ENCODE peak calls at places on chromosomes 1 and 21, in six cellular contexts. Z, N, S, W, T and D are unnamed samples.

GRCh38 chr1:87084247-87084836 is 169.9 kb downstream of the HS2ST1 start:
- DNase-seq in Z (no peak), T (no peak), S (no peak), N (no peak), W (no peak), D (no peak)

GRCh38 chr1:46166521-46167462 is 8.1 kb upstream of the TSPAN1 start:
- DNase-seq in N (no peak), W (peak), Z (peak), T (no peak), S (no peak), D (no peak)

GRCh38 chr1:8023287-8023994 is 2.7 kb downstream of the ERRFI1 start:
- DNase-seq in Z (peak), T (no peak), S (no peak), N (no peak), W (no peak), D (no peak)

GRCh38 chr1:94658221-94658620 is 116.7 kb upstream of the F3 start:
- DNase-seq in Z (peak), T (no peak), S (no peak), N (no peak), W (no peak), D (no peak)

GRCh38 chr1:64139877-64140276 is 63.5 kb upstream of the UBE2U start:
- DNase-seq in W (no peak), S (no peak), T (no peak), Z (no peak), N (no peak), D (no peak)

GRCh38 chr21:44087426-44088400 is 19.5 kb upstream of the PWP2 start:
- DNase-seq in N (no peak), T (no peak), S (no peak), Z (no peak), W (peak), D (no peak)

GRCh38 chr1:23578311-23578996 is 19.2 kb upstream of the ID3 start:
- DNase-seq in Z (no peak), T (no peak), N (no peak), S (no peak), W (no peak), D (no peak)

GRCh38 chr1:50841791-50842387 is 118.2 kb downstream of the FAF1 start:
- DNase-seq in Z (no peak), T (peak), W (no peak), S (no peak), N (no peak), D (no peak)

GRCh38 chr1:42735477-42736105 is 4.4 kb downstream of the CLDN19 start:
- DNase-seq in T (no peak), N (no peak), Z (no peak), S (no peak), W (peak), D (no peak)

GRCh38 chr21:34536311-34536710 is 24.3 kb upstream of the KCNE1 start:
- DNase-seq in T (no peak), N (no peak), Z (no peak), W (no peak), S (no peak), D (no peak)

GRCh38 chr1:35220976-35221375 is 28.0 kb upstream of the SFPQ start:
- DNase-seq in N (no peak), T (no peak), W (no peak), Z (no peak), S (no peak), D (no peak)

GRCh38 chr1:68372487-68372886 is 77.3 kb downstream of the RPE65 start:
- DNase-seq in Z (no peak), W (no peak), N (no peak), T (no peak), S (no peak), D (no peak)

GRCh38 chr1:23718482-23718881 is 24.8 kb upstream of the ELOA start:
- DNase-seq in T (no peak), S (no peak), Z (peak), W (no peak), N (no peak), D (peak)

GRCh38 chr21:39972976-39973375 is 105.7 kb downstream of the PCP4 start:
- DNase-seq in W (peak), Z (no peak), N (no peak), S (no peak), T (no peak), D (no peak)

GRCh38 chr1:6489799-6490180 is 1.7 kb downstream of the PLEKHG5 start:
- DNase-seq in W (peak), S (no peak), N (no peak), T (peak), Z (peak), D (peak)

GRCh38 chr1:116373451-116374339 is 651 bp downstream of the ATP1A1 start:
- DNase-seq in W (peak), Z (peak), S (no peak), N (no peak), T (no peak), D (peak)

GRCh38 chr21:29189358-29189757 is 58.9 kb downstream of the MAP3K7CL start:
- DNase-seq in S (no peak), T (no peak), Z (no peak), W (no peak), N (no peak), D (no peak)

GRCh38 chr1:242467556-242468145 is 56.8 kb downstream of the PLD5 start:
- DNase-seq in N (no peak), Z (peak), T (no peak), W (no peak), S (no peak), D (peak)

GRCh38 chr1:207813513-207813881 is 61.6 kb downstream of the CD46 start:
- DNase-seq in Z (no peak), N (no peak), W (no peak), S (no peak), T (no peak), D (no peak)

GRCh38 chr1:43286115-43286514 is 734 bp upstream of the C1orf210 start:
- DNase-seq in T (no peak), N (no peak), S (no peak), W (peak), Z (no peak), D (no peak)

DNA sequence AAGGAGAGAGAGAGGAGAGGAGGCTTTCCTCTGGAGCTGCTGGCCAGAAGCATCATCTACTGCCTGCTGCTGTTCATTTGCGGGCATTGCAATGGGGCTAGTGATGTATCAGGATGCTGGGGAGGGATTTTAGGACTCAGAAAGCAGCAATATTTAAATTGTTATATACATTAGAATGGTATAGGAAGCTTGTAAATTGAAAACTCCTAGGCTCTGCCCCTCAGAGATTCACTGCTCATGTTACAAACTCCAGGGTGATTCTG is 141.9 kb downstream of the ZNF648 start:
- DNase-seq in W (no peak), Z (no peak), S (no peak), T (no peak), N (no peak), D (no peak)
- TF ChIP-seq CTCF in W (no peak), Z (no peak), S (peak), T (no peak), N (no peak), D (no peak)

DNA sequence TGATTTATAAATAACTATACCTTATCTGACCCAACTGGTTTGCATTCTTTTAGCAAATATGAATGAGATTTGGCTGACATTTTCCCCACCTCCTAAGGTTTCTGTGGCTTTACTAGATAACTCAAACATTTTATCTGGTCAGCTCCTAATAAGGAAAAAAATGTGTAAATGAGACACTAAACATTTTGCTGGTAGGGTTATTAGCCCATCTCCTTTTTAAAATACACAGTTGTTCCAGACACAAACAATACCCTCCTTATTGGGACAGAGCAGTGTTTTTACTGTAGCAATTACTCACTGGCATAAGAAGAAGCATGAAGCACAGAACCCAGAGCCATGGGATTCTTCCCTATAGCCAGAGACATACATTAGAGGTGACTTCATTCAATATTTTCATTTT is 53.8 kb upstream of the NUF2 start:
- DNase-seq in Z (no peak), W (no peak), T (no peak), N (no peak), S (no peak), D (no peak)
- TF ChIP-seq CTCF in Z (no peak), W (no peak), T (no peak), N (no peak), S (no peak), D (no peak)

GRCh38 chr1:66364578-66365391 is 169.2 kb upstream of the SGIP1 start:
- DNase-seq in Z (no peak), T (no peak), N (no peak), S (no peak), W (no peak), D (no peak)

GRCh38 chr1:66356605-66357004 is 177.3 kb upstream of the SGIP1 start:
- DNase-seq in S (no peak), Z (no peak), W (no peak), N (no peak), T (no peak), D (no peak)

GRCh38 chr1:66359815-66360214 is 174.1 kb upstream of the SGIP1 start:
- DNase-seq in T (no peak), N (no peak), S (no peak), Z (no peak), W (no peak), D (no peak)

GRCh38 chr1:66357478-66358197 is 176.3 kb upstream of the SGIP1 start:
- DNase-seq in Z (no peak), S (no peak), N (no peak), T (no peak), W (no peak), D (no peak)

GRCh38 chr1:66360285-66360724 is 173.6 kb upstream of the SGIP1 start:
- DNase-seq in N (no peak), S (no peak), Z (no peak), W (no peak), T (no peak), D (no peak)
- TF ChIP-seq CTCF in N (no peak), S (peak), Z (no peak), W (no peak), T (no peak), D (no peak)

GRCh38 chr21:38795475-38795874 is 10.3 kb upstream of the ETS2 start:
- DNase-seq in N (no peak), W (no peak), Z (no peak), T (no peak), S (no peak), D (no peak)

GRCh38 chr21:38796426-38796825 is 9.3 kb upstream of the ETS2 start:
- DNase-seq in S (no peak), N (no peak), Z (no peak), T (no peak), W (no peak), D (no peak)

GRCh38 chr21:38793060-38793459 is 12.7 kb upstream of the ETS2 start:
- DNase-seq in N (no peak), S (no peak), Z (no peak), W (no peak), T (no peak), D (no peak)

GRCh38 chr21:38793926-38794713 is 11.6 kb upstream of the ETS2 start:
- DNase-seq in Z (peak), S (no peak), N (no peak), W (no peak), T (no peak), D (no peak)

DNA sequence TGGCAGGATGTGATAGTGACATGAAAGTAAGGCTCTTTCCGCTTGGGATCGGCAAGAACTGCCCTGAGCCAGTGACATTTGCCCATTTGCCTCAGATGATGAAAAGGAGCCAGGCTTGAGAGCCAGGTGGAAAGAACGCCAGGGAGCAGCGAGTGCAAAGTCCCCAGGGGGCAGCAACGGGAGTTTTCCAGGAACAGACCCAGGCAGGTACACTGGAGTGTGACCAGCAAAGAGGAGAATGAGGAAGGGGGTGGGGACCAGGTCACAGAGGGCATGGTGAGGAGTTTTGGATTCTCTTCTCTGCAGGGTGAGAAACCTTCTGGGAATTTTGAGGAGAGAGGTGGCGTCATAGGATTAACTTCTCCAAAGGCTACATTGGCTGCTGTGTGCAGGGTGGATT is 10.8 kb upstream of the ETS2 start:
- DNase-seq in N (no peak), T (no peak), Z (no peak), S (no peak), W (no peak), D (no peak)
- TF ChIP-seq CTCF in N (no peak), T (no peak), Z (no peak), S (no peak), W (no peak), D (no peak)

DNA sequence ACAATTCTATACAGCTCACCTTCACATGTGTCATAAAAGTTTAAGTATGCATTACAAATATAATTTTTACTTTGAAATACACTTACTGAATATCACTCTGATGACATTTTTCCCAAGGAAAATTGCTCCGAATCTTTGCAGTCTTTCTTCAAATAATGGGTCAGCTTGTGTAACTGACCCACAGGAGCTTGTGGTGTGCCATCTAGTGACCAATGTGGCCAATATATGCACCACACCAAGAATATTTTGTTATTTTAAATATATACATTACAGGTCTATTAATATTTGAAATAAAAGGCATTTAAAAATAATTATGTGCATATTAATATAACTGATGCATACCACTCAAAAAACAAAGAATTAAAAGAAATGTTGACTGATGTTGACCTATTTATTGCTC is 271.4 kb downstream of the TBX15 start:
- DNase-seq in N (no peak), Z (no peak), W (no peak), S (no peak), T (no peak), D (no peak)
- TF ChIP-seq CTCF in N (no peak), Z (peak), W (no peak), S (no peak), T (peak), D (no peak)